ENCODE peak calls at places on chromosome 15, in seven cellular contexts. J is left ventricle myocardium inferior; B is cardiac muscle cell; M is lower lobe of right lung; A is naive thymus-derived CD4-positive, alpha-beta T cell; K is CD8-positive, alpha-beta T cell; Q is adrenal gland. W is an unnamed sample.

GRCh38 chr15:93563218-93563617 is 474.2 kb upstream of the RGMA start:
- DNase-seq in Q (no peak), K (no peak), J (no peak), M (no peak), B (no peak), A (no peak), W (no peak)

GRCh38 chr15:67174864-67175573 is 79.4 kb downstream of the AAGAB start:
- DNase-seq in K (no peak), M (no peak), J (no peak), Q (no peak), A (no peak), B (no peak), W (no peak)

GRCh38 chr15:67413770-67414429 is 107.0 kb upstream of the C15orf61 start:
- DNase-seq in B (peak), Q (no peak), A (no peak), K (no peak), J (no peak), M (no peak), W (no peak)

GRCh38 chr15:28901987-28902745 is 16.4 kb downstream of the APBA2 start:
- DNase-seq in K (no peak), B (no peak), A (no peak), M (no peak), Q (no peak), J (no peak), W (peak)

GRCh38 chr15:44782516-44782915 is 46.2 kb downstream of the TRIM69 start:
- DNase-seq in B (no peak), Q (no peak), J (no peak), A (no peak), M (no peak), K (no peak), W (no peak)

GRCh38 chr15:92637621-92638020 is 18.0 kb downstream of the FAM174B start:
- DNase-seq in A (no peak), J (no peak), M (no peak), K (no peak), Q (no peak), B (no peak), W (no peak)

GRCh38 chr15:65072027-65072426 is 4.2 kb upstream of the RASL12 start:
- DNase-seq in A (no peak), B (peak), K (no peak), Q (no peak), J (peak), M (peak), W (peak)

GRCh38 chr15:82880704-82881103 is 71.3 kb downstream of the WHAMM start:
- DNase-seq in B (no peak), A (no peak), Q (no peak), M (no peak), K (no peak), J (no peak), W (no peak)

GRCh38 chr15:98400120-98400519 is 248.2 kb upstream of the IGF1R start:
- DNase-seq in B (no peak), A (no peak), M (no peak), J (no peak), K (no peak), Q (no peak), W (no peak)

GRCh38 chr15:53193149-53193548 is 403.0 kb upstream of the ONECUT1 start:
- DNase-seq in M (no peak), Q (no peak), B (peak), K (no peak), J (no peak), A (no peak), W (no peak)

GRCh38 chr15:51310064-51310463 is 28.3 kb downstream of the CYP19A1 start:
- DNase-seq in J (no peak), M (no peak), A (no peak), B (peak), Q (peak), K (no peak), W (peak)

GRCh38 chr15:80415331-80415730 is 11.1 kb downstream of the ARNT2 start:
- DNase-seq in K (no peak), Q (no peak), J (no peak), B (no peak), A (no peak), M (no peak), W (no peak)

GRCh38 chr15:74179101-74179841 is 5.8 kb downstream of the ISLR start:
- DNase-seq in Q (peak), K (no peak), B (peak), M (peak), J (peak), A (no peak), W (peak)

GRCh38 chr15:38474155-38474757 is 20.3 kb downstream of the FAM98B start:
- DNase-seq in Q (peak), K (peak), A (peak), B (peak), M (no peak), J (no peak), W (no peak)

GRCh38 chr15:80171787-80172186 is 19.0 kb downstream of the FAH start:
- DNase-seq in Q (no peak), K (no peak), A (no peak), J (no peak), M (no peak), B (no peak), W (no peak)

GRCh38 chr15:33188159-33188558 is 6.4 kb downstream of the FMN1 start:
- DNase-seq in B (no peak), A (no peak), K (no peak), Q (no peak), J (no peak), M (no peak), W (no peak)

GRCh38 chr15:22236469-22236868 is 156.1 kb downstream of the OR4M2 start:
- DNase-seq in M (no peak), J (no peak), K (no peak), B (no peak), A (no peak), Q (no peak), W (no peak)

GRCh38 chr15:68640791-68641331 is 62.1 kb downstream of the CORO2B start:
- DNase-seq in A (no peak), Q (no peak), J (no peak), B (no peak), M (no peak), K (no peak), W (no peak)

GRCh38 chr15:45653702-45654424 is 19.0 kb downstream of the SQOR start:
- DNase-seq in B (peak), A (no peak), M (no peak), K (no peak), Q (no peak), J (no peak), W (no peak)

GRCh38 chr15:66715736-66716667 is 14.0 kb downstream of the SMAD6 start:
- DNase-seq in B (no peak), J (no peak), A (no peak), K (no peak), Q (no peak), M (no peak), W (no peak)

GRCh38 chr15:80599359-80599758 is 95.8 kb upstream of the ABHD17C start:
- DNase-seq in K (no peak), Q (no peak), A (no peak), B (peak), J (no peak), M (no peak), W (no peak)

DNA sequence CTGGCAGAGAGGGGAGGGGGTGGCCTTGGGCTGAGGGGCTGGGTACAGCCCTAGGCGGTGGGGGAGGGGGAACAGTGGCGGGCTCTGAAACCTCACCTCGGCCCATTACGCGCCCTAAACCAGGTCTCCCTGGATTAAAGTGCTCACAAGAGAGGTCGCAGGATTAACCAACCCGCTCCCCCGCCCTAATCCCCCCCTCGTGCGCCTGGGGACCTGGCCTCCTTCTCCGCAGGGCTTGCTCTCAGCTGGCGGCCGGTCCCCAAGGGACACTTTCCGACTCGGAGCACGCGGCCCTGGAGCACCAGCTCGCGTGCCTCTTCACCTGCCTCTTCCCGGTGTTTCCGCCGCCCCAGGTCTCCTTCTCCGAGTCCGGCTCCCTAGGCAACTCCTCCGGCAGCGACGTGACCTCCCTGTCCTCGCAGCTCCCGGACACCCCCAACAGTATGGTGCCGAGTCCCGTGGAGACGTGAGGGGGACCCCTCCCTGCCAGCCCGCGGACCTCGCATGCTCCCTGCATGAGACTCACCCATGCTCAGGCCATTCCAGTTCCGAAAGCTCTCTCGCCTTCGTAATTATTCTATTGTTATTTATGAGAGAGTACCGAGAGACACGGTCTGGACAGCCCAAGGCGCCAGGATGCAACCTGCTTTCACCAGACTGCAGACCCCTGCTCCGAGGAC is 4.9 kb downstream of the ISL2 start:
- DNase-seq in A (no peak), B (no peak), Q (no peak), M (no peak), J (no peak), K (no peak), W (no peak)
- H3K4me3 ChIP-seq in A (no peak), B (no peak), Q (no peak), M (peak), J (peak), K (no peak), W (no peak)

GRCh38 chr15:101384276-101384675 is 89.2 kb upstream of the SNRPA1 start:
- DNase-seq in K (no peak), Q (no peak), M (no peak), J (no peak), B (no peak), A (no peak), W (no peak)

GRCh38 chr15:101379647-101380046 is 84.6 kb upstream of the SNRPA1 start:
- DNase-seq in M (no peak), Q (no peak), B (no peak), J (no peak), K (no peak), A (no peak), W (no peak)

GRCh38 chr15:101380146-101380545 is 85.1 kb upstream of the SNRPA1 start:
- DNase-seq in B (no peak), M (no peak), J (no peak), Q (no peak), A (no peak), K (no peak), W (no peak)

GRCh38 chr15:101382544-101382943 is 87.5 kb upstream of the SNRPA1 start:
- DNase-seq in J (no peak), B (no peak), M (no peak), K (no peak), A (no peak), Q (no peak), W (no peak)

GRCh38 chr15:101381671-101382212 is 86.7 kb upstream of the SNRPA1 start:
- DNase-seq in M (no peak), B (no peak), Q (no peak), J (no peak), A (no peak), K (no peak), W (no peak)
- H3K27ac ChIP-seq in M (no peak), B (no peak), Q (no peak), J (no peak), A (no peak), K (no peak), W (no peak)

GRCh38 chr15:88705769-88706165 is 67.0 kb downstream of the ISG20 start:
- DNase-seq in J (no peak), K (no peak), A (no peak), M (no peak), B (no peak), Q (no peak), W (no peak)
- H3K4me3 ChIP-seq in J (peak), K (peak), A (peak), M (peak), B (peak), Q (no peak), W (no peak)

DNA sequence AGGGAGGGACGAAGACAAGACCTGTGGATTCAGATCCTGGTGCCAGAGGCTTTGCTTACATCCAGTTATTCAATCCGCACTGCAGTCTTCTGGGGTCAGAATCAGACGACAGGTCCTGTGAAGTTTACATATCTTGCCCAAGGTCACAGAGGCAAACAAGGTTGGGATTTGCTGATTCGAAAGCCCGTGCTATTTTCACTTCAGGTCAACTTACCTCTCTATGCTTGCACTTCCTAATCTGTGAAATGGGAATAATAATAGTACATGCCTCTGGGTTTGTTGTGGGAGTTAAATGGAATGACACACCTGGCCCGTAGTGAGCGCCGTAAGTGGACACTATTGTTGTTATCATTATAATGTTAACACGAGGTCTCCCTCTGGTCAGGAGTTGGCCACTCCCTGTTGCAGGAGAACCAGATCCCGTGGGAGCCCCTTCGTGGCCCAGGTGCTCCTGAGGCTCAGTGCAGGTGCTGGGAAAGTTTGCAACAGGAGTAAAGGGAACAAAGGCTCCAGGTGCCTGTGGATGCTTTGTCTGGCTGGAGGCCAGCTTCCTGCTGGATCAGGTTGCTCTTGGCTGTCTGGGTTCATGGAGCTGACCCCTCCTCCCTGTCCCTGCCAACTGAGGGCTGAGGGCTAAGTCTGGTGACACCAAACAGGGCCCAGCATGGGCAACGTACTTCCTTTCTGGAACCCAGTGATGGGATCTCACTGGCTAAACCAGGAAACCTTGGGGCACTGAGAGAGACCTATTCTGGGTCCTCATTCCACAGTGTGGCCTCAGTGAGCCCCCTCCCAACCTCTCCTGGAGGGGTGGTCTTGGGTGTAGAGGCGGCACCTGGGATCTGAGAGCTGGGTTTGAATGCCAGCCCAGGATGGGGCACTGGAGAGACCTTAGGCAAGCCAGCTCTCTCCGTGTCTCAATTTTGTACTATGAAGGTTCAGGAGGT is 40.1 kb upstream of the SEMA4B start:
- DNase-seq in Q (no peak), M (peak), K (no peak), A (no peak), B (no peak), J (no peak), W (no peak)
- H3K27ac ChIP-seq in Q (no peak), M (no peak), K (no peak), A (no peak), B (no peak), J (no peak), W (no peak)

GRCh38 chr15:78050441-78050809 is 27.1 kb downstream of the TBC1D2B start:
- DNase-seq in B (no peak), J (no peak), Q (no peak), K (no peak), A (no peak), M (no peak), W (no peak)

GRCh38 chr15:78049691-78050440 is 27.6 kb downstream of the TBC1D2B start:
- DNase-seq in B (peak), A (no peak), J (no peak), Q (no peak), K (peak), M (peak), W (no peak)

GRCh38 chr15:78051622-78052405 is 25.7 kb downstream of the TBC1D2B start:
- DNase-seq in B (peak), A (no peak), Q (no peak), M (no peak), J (no peak), K (no peak), W (no peak)

GRCh38 chr15:78052545-78052944 is 25.0 kb downstream of the TBC1D2B start:
- DNase-seq in Q (no peak), B (no peak), J (no peak), K (no peak), M (no peak), A (no peak), W (no peak)

DNA sequence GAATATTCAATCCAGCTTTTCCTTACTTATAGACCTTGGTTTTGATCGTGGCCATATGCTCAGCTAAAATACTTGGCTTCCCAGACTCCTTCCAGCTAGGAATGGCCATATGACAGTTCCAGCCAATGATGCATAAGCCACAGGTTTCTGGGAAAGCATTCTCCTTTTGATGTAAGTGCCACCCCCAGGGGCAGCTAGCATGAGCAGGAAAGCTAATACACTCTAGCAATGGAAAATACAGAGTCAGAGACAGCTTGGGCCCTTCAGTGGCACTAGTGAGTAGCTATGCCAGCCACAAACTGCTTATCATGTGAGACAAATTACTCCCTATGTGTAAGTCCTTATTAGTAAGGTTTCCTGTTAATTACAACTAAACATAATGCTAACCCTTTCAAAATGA is 26.7 kb downstream of the TBC1D2B start:
- DNase-seq in Q (no peak), A (no peak), B (no peak), J (no peak), K (no peak), M (no peak), W (no peak)
- H3K4me3 ChIP-seq in Q (no peak), A (no peak), B (no peak), J (no peak), K (no peak), M (no peak), W (no peak)

GRCh38 chr15:95668201-95668600 is 662.3 kb upstream of the NR2F2 start:
- DNase-seq in K (no peak), B (no peak), A (no peak), M (no peak), J (no peak), Q (no peak), W (no peak)

GRCh38 chr15:95674031-95674430 is 656.5 kb upstream of the NR2F2 start:
- DNase-seq in A (no peak), K (no peak), B (no peak), Q (no peak), J (no peak), M (no peak), W (no peak)

GRCh38 chr15:95664435-95664834 is 666.1 kb upstream of the NR2F2 start:
- DNase-seq in K (no peak), Q (no peak), M (no peak), A (no peak), B (no peak), J (no peak), W (no peak)

DNA sequence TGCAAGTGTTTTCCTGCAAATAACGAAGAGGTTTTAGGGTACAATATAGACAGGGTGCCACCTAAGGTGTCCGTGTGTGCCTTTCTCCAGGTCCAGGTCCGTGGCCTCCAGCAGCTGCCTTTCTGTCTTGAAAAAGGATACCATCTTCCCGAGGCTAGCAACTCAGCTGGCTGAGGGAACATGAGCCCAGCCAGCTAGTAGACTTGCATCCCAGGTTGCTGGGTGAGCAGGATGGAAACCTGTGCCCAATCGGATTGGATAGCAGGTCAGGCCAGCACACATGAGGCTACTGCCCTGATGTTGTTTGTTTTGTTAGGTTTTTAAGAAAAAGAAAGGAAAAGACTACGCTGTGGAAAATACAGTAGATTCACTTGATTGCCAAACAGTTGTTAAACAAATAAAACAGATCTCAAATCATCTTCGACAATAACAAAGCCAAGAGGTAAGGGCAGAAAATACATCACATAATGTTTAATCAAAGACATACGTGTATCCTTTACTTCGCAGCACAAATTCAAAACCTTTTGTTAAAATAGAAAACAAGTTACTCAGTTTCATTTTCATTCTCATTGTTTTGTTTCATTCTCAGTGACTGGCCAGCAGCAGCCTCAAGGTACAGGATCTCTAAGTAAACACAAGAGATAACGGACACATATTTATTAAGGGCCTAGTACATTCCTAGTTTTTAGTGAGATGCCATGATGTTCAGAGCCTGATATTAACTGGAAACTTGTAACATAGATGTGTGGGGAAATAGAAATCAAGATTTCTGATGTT is 661.2 kb upstream of the NR2F2 start:
- DNase-seq in J (no peak), Q (no peak), K (no peak), M (no peak), B (peak), A (no peak), W (no peak)
- H3K27ac ChIP-seq in J (peak), Q (no peak), K (no peak), M (peak), B (no peak), A (no peak), W (no peak)

GRCh38 chr15:70112018-70112395 is 14.3 kb upstream of the TLE3 start:
- DNase-seq in M (no peak), B (no peak), Q (no peak), A (no peak), J (no peak), K (no peak), W (no peak)
- H3K4me3 ChIP-seq in M (no peak), B (peak), Q (no peak), A (no peak), J (peak), K (no peak), W (no peak)

DNA sequence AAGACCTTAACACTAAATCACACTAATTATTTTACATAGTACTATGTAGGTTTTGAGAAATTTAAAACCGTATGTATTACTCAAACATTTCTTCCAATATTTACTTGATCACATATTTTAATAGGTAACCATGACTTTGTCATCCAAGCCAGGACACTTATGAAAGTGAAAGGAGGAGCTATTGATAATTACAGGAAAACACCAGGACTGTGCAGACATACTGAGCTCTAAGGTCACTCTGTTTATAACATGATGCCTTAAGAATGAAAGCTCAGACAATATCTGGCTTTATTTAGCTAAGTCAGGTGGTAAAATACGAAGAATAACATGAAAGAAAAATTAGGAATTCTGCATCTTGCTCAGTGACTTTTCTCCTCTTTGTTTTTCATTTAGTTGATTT is 216.0 kb upstream of the NANOGP8 start:
- DNase-seq in Q (no peak), A (no peak), K (no peak), M (no peak), B (no peak), J (no peak), W (no peak)
- H3K27ac ChIP-seq in Q (no peak), A (no peak), K (no peak), M (no peak), B (no peak), J (no peak), W (no peak)

W was measured in aorta.